ENCODE peak calls at places on chromosomes 6 and 20, in four cellular contexts. N is GM12865, V is HFFc6, O is endothelial cell. Y is an unnamed sample.
A peak's percentile ranks its signal among the peaks of the same experiment; 100 is the strongest.

GRCh38 chr20:3502878-3503277 is 32.1 kb downstream of the ATRN start:
- DNase-seq in N (no peak), O (no peak), V (no peak), Y (no peak)

GRCh38 chr20:32278199-32278643 is 770 bp downstream of the KIF3B start:
- DNase-seq in O (no peak), N (peak; percentile 81), V (no peak), Y (no peak)

GRCh38 chr6:75906871-75907270 is 157.8 kb downstream of the MYO6 start:
- DNase-seq in O (no peak), N (no peak), V (no peak), Y (no peak)

GRCh38 chr20:17615645-17616479 is 46.0 kb downstream of the DSTN start:
- DNase-seq in O (no peak), V (no peak), N (no peak), Y (peak; percentile 26)

GRCh38 chr20:59207742-59208357 is 44.2 kb downstream of the ZNF831 start:
- DNase-seq in O (peak; percentile 77), V (peak; percentile 10), N (peak; percentile 78), Y (peak; percentile 69)

GRCh38 chr6:127015858-127016257 is 102.6 kb upstream of the RSPO3 start:
- DNase-seq in O (no peak), N (no peak), V (no peak), Y (no peak)

GRCh38 chr6:170135821-170136471 is 154.9 kb downstream of the DLL1 start:
- DNase-seq in O (no peak), N (no peak), V (no peak), Y (no peak)

GRCh38 chr6:118507636-118508035 is 40.5 kb upstream of the PLN start:
- DNase-seq in O (no peak), V (no peak), N (no peak), Y (no peak)

GRCh38 chr20:8722277-8722928 is 346.5 kb upstream of the PLCB4 start:
- DNase-seq in O (peak; percentile 57), N (peak; percentile 72), V (peak; percentile 61), Y (peak; percentile 22)

GRCh38 chr6:167141667-167142432 is 15.9 kb downstream of the GPR31 start:
- DNase-seq in N (peak; percentile 74), O (peak; percentile 74), V (no peak), Y (peak; percentile 71)

GRCh38 chr6:22447191-22447590 is 122.2 kb upstream of the HDGFL1 start:
- DNase-seq in V (no peak), N (no peak), O (no peak), Y (peak; percentile 34)

GRCh38 chr20:9119776-9120175 is 50.9 kb downstream of the PLCB4 start:
- DNase-seq in V (peak; percentile 35), N (no peak), O (no peak), Y (peak; percentile 27)

DNA sequence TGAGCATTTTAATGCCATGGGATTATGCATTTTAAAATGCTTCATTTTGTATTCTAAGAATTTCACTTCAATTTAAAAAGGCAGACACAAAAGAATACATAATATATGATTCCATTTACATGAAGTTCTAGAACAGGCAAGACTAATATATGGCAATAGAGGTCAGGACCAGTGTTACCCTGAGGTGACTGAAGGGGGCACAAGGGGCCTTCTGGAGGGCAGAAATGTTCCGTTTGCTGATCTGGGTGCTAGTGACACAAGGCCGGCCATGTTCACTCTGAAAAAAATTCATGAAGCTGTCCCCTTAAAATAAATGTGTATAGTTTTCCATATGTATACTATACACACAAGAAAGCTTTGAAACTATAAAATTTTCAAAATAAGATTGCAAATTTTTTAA is 28.5 kb downstream of the TASP1 start:
- DNase-seq in O (peak; percentile 14), N (peak; percentile 35), V (no peak), Y (peak; percentile 59)
- TF ChIP-seq CTCF in O (no peak), N (peak; percentile 23), V (peak; percentile 13), Y (peak; percentile 41)

GRCh38 chr6:63883597-63883996 is 248.0 kb downstream of the PHF3 start:
- DNase-seq in V (no peak), N (peak; percentile 14), O (no peak), Y (no peak)
- TF ChIP-seq CTCF in V (no peak), N (no peak), O (no peak), Y (no peak)

GRCh38 chr6:144952456-144953240 is 667.5 kb downstream of the UTRN start:
- DNase-seq in N (no peak), O (no peak), V (no peak), Y (no peak)
- TF ChIP-seq CTCF in N (no peak), O (no peak), V (no peak), Y (no peak)

GRCh38 chr6:103872219-103872618 is 987.5 kb downstream of the HACE1 start:
- DNase-seq in N (no peak), O (no peak), V (no peak), Y (no peak)
- TF ChIP-seq CTCF in N (no peak), O (no peak), V (no peak), Y (no peak)

Y was measured in glutamatergic neuron.